ENCODE peak calls at places on chromosome 17, in five cellular contexts. S, A, Y, Q and F are unnamed samples.
A peak's percentile ranks its signal among the peaks of the same experiment; 100 is the strongest.

GRCh38 chr17:64028874-64029464 is 8.5 kb upstream of the ICAM2 start:
- DNase-seq in A (peak; percentile 32), Y (peak; percentile 73), S (no peak), Q (peak; percentile 59), F (peak; percentile 71)

GRCh38 chr17:8397636-8398035 is at the start of gene RNF222:
- DNase-seq in S (no peak), A (no peak), Q (no peak), Y (no peak), F (no peak)

GRCh38 chr17:28746611-28747045 is 2.8 kb downstream of the TRAF4 start:
- DNase-seq in Y (peak; percentile 76), A (no peak), S (peak; percentile 33), Q (peak; percentile 37), F (no peak)

GRCh38 chr17:39602533-39603303 is 5.0 kb downstream of the NEUROD2 start:
- DNase-seq in Y (no peak), S (no peak), Q (no peak), A (no peak), F (no peak)

GRCh38 chr17:39753514-39754160 is 15.9 kb downstream of the GRB7 start:
- DNase-seq in A (no peak), Q (peak; percentile 66), Y (no peak), S (peak; percentile 95), F (peak; percentile 59)

GRCh38 chr17:50956750-50957523 is 90.8 kb upstream of the TOB1 start:
- DNase-seq in Q (peak; percentile 63), A (peak; percentile 30), S (no peak), Y (peak; percentile 69), F (peak; percentile 54)

GRCh38 chr17:48100160-48100559 is 1.1 kb downstream of the CBX1 start:
- DNase-seq in S (no peak), Q (no peak), A (peak; percentile 75), Y (no peak), F (no peak)

GRCh38 chr17:77875881-77876509 is 82.5 kb upstream of the TNRC6C start:
- DNase-seq in A (peak; percentile 36), Y (peak; percentile 49), S (no peak), Q (no peak), F (no peak)

GRCh38 chr17:6546069-6546718 is 10.2 kb downstream of the PITPNM3 start:
- DNase-seq in S (no peak), Q (no peak), Y (no peak), A (peak; percentile 86), F (no peak)

GRCh38 chr17:15920758-15921239 is 24.1 kb upstream of the ADORA2B start:
- DNase-seq in Y (peak; percentile 95), S (no peak), A (peak; percentile 97), Q (peak; percentile 30), F (no peak)

GRCh38 chr17:72514888-72515287 is 394.1 kb downstream of the SOX9 start:
- DNase-seq in Q (peak; percentile 81), S (no peak), A (peak; percentile 93), Y (no peak), F (no peak)

GRCh38 chr17:4573115-4573514 is 11.2 kb upstream of the SMTNL2 start:
- DNase-seq in S (no peak), A (no peak), Q (no peak), Y (no peak), F (no peak)

GRCh38 chr17:44688675-44689491 is 693 bp downstream of the CCDC43 start:
- DNase-seq in Q (no peak), A (no peak), Y (no peak), S (no peak), F (no peak)

GRCh38 chr17:66200685-66201092 is 8.8 kb upstream of the CEP112 start:
- DNase-seq in S (no peak), Y (peak; percentile 89), Q (peak; percentile 16), A (peak; percentile 79), F (peak; percentile 12)

GRCh38 chr17:61483778-61484116 is 31.5 kb downstream of the TBX4 start:
- DNase-seq in A (no peak), Q (no peak), S (no peak), Y (no peak), F (no peak)

GRCh38 chr17:15265131-15265530 is at the start of gene PMP22:
- DNase-seq in A (no peak), Q (peak; percentile 38), S (no peak), Y (no peak), F (no peak)

GRCh38 chr17:65936013-65936412 is 255.9 kb downstream of the CEP112 start:
- DNase-seq in Y (no peak), Q (no peak), S (no peak), A (peak; percentile 16), F (no peak)

GRCh38 chr17:47257651-47258339 is 4.2 kb downstream of the ITGB3 start:
- DNase-seq in S (no peak), Q (no peak), A (peak; percentile 88), Y (no peak), F (no peak)

GRCh38 chr17:2468270-2468669 is 43.4 kb downstream of the METTL16 start:
- DNase-seq in A (peak; percentile 99), Y (no peak), Q (no peak), S (no peak), F (no peak)

GRCh38 chr17:17386143-17386800 is 83.1 kb downstream of the NT5M start:
- DNase-seq in A (no peak), Y (no peak), S (no peak), Q (no peak), F (no peak)

GRCh38 chr17:68437979-68438877 is 19.1 kb downstream of the WIPI1 start:
- DNase-seq in Y (no peak), S (no peak), Q (peak; percentile 51), A (no peak), F (no peak)

GRCh38 chr17:75996665-75997590 is 3.7 kb upstream of the CDK3 start:
- DNase-seq in Q (no peak), S (no peak), Y (no peak), A (peak; percentile 63), F (peak; percentile 51)

GRCh38 chr17:80962356-80963329 is 29.0 kb upstream of the CHMP6 start:
- DNase-seq in Y (no peak), Q (no peak), S (peak; percentile 66), A (no peak), F (no peak)

GRCh38 chr17:8041249-8041928 is 2.5 kb downstream of the ALOX15B start:
- DNase-seq in A (peak; percentile 47), Y (peak; percentile 81), S (no peak), Q (no peak), F (no peak)

GRCh38 chr17:15409721-15410247 is 57.6 kb downstream of the CDRT4 start:
- DNase-seq in Y (no peak), A (peak; percentile 99), S (peak; percentile 82), Q (peak; percentile 72), F (no peak)

GRCh38 chr17:64020068-64020766 is at the start of gene ICAM2:
- DNase-seq in A (no peak), Q (peak; percentile 73), S (no peak), Y (no peak), F (peak; percentile 89)

GRCh38 chr17:15963670-15964110 is 18.8 kb downstream of the ADORA2B start:
- DNase-seq in A (peak; percentile 89), S (no peak), Q (no peak), Y (peak; percentile 65), F (no peak)

GRCh38 chr17:76554131-76554530 is 14.3 kb downstream of the PRCD start:
- DNase-seq in S (no peak), Q (no peak), A (no peak), Y (no peak), F (no peak)

GRCh38 chr17:61338874-61339478 is 60.7 kb upstream of the TBX2 start:
- DNase-seq in A (no peak), S (no peak), Q (no peak), Y (no peak), F (no peak)

GRCh38 chr17:43482103-43483012 is 1.4 kb upstream of the DHX8 start:
- DNase-seq in A (no peak), Q (no peak), S (no peak), Y (no peak), F (no peak)

GRCh38 chr17:14050616-14051015 is 18.7 kb upstream of the COX10 start:
- DNase-seq in A (no peak), Q (no peak), Y (no peak), S (no peak), F (no peak)

GRCh38 chr17:39831588-39831987 is 32.5 kb downstream of the IKZF3 start:
- DNase-seq in A (no peak), S (no peak), Q (no peak), Y (no peak), F (no peak)

GRCh38 chr17:40672654-40673053 is 7.7 kb upstream of the KRT222 start:
- DNase-seq in A (no peak), S (no peak), Y (no peak), Q (no peak), F (no peak)

GRCh38 chr17:71200597-71200996 is 920.2 kb upstream of the SOX9 start:
- DNase-seq in Y (no peak), S (no peak), A (no peak), Q (no peak), F (no peak)

DNA sequence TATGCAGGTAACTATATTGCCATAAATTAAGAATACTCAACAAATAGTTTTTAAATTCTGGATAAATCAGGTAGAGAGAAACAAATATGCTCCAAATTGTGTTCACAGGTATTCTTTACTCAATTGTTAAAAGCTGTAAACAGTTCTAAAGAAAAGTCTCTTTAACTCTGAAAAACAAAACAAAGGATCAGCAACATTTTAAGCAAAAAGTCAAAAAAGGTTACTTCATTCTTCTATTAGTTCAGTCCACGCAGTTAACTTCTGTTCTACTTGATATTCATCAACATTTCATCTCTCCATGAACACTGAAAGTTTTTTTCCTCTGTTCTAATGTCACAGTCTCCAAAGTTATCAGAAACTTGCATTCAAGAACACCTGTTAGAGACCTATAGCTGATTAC is 47.9 kb downstream of the SCPEP1 start:
- DNase-seq in Q (no peak), Y (no peak), S (no peak), A (no peak), F (no peak)
- H3K9me3 ChIP-seq in Q (no peaks in the 10 kb centered on the region), Y (peaks cover 11% of the 10 kb centered on the region), S (peaks cover 6% of the 10 kb centered on the region), A (no peaks in the 10 kb centered on the region), F (no peaks in the 10 kb centered on the region)

GRCh38 chr17:26792486-26792885 is 501.4 kb upstream of the WSB1 start:
- DNase-seq in Q (no peak), A (peak; percentile 61), S (no peak), Y (no peak), F (no peak)
- H3K9me3 ChIP-seq in Q (peaks cover 3% of the 10 kb centered on the region), A (peaks cover 62% of the 10 kb centered on the region), S (peaks cover 12% of the 10 kb centered on the region), Y (peaks cover 61% of the 10 kb centered on the region), F (peaks cover 24% of the 10 kb centered on the region)

GRCh38 chr17:19677736-19678379 is 29.3 kb downstream of the ALDH3A2 start:
- DNase-seq in A (no peak), Y (peak; percentile 26), S (no peak), Q (no peak), F (no peak)
- H3K9me3 ChIP-seq in A (no peaks in the 10 kb centered on the region), Y (peaks cover 13% of the 10 kb centered on the region), S (no peaks in the 10 kb centered on the region), Q (no peaks in the 10 kb centered on the region), F (no peaks in the 10 kb centered on the region)

GRCh38 chr17:70050192-70050591 is 24.8 kb upstream of the KCNJ16 start:
- DNase-seq in Y (no peak), S (no peak), Q (no peak), A (peak; percentile 51), F (no peak)
- H3K9me3 ChIP-seq in Y (no peaks in the 10 kb centered on the region), S (no peaks in the 10 kb centered on the region), Q (no peaks in the 10 kb centered on the region), A (no peaks in the 10 kb centered on the region), F (no peaks in the 10 kb centered on the region)

DNA sequence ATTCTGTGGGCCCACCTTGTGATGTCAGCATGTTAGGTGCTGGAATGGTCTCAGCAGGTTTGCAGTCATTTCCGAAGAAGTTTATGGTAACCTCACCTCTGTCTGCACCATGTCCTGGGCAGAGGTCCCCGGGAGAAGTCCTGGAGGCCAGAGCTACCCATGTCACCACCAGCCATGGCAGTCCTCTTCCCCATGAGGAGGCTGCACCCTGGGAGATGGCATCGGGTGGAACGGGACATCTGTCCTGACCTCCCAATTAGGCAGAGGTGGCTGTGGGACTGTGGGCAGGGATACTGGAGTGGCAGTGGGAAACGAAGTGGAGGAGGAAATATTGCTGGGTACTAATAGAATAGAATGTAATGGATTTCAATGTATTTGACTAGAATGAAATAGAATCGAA is 511.8 kb upstream of the WSB1 start:
- DNase-seq in A (no peak), S (no peak), Y (no peak), Q (no peak), F (no peak)
- H3K9me3 ChIP-seq in A (peaks cover 28% of the 10 kb centered on the region), S (peaks cover 27% of the 10 kb centered on the region), Y (peaks cover 37% of the 10 kb centered on the region), Q (no peaks in the 10 kb centered on the region), F (peaks cover 2% of the 10 kb centered on the region)